ENCODE peak calls at places on chromosome 21, in ten cellular contexts. B is adrenal gland, A is GM13977, Q is IMR-90, W is tibial nerve, Y is AG09319, H is colonic mucosa, E is omental fat pad, N is cardiac muscle cell, U is mesothelial cell of epicardium. X is an unnamed sample.

GRCh38 chr21:32916088-32916487 is 109.6 kb upstream of the OLIG2 start:
- DNase-seq in B (no peak), A (no peak), Q (no peak), W (no peak), Y (no peak), H (no peak), E (no peak), N (no peak), U (no peak), X (no peak)

GRCh38 chr21:45277101-45278045 is 10.3 kb downstream of the POFUT2 start:
- DNase-seq in B (no peak), A (no peak), Q (no peak), W (peak; percentile 11), Y (no peak), H (no peak), E (no peak), N (no peak), U (no peak), X (no peak)

GRCh38 chr21:38811257-38811656 is 5.5 kb downstream of the ETS2 start:
- DNase-seq in B (no peak), A (no peak), Q (peak; percentile 95), W (no peak), Y (peak; percentile 61), H (peak; percentile 44), E (no peak), N (no peak), U (no peak), X (peak; percentile 51)

GRCh38 chr21:43274022-43274945 is 105.5 kb downstream of the CRYAA start:
- DNase-seq in B (no peak), A (no peak), Q (no peak), W (no peak), Y (no peak), H (no peak), E (no peak), N (no peak), U (no peak), X (no peak)

GRCh38 chr21:45319461-45320211 is 31.9 kb upstream of the POFUT2 start:
- DNase-seq in B (peak; percentile 47), A (no peak), Q (peak; percentile 77), W (no peak), Y (no peak), H (no peak), E (no peak), N (peak; percentile 79), U (no peak), X (no peak)

GRCh38 chr21:33403128-33403785 is at the start of gene IFNGR2:
- DNase-seq in B (no peak), A (peak; percentile 83), Q (no peak), W (no peak), Y (no peak), H (no peak), E (no peak), N (peak; percentile 71), U (peak; percentile 32), X (peak; percentile 58)

GRCh38 chr21:33936221-33937038 is 20.8 kb upstream of the ATP5PO start:
- DNase-seq in B (peak; percentile 18), A (no peak), Q (no peak), W (no peak), Y (no peak), H (no peak), E (no peak), N (no peak), U (no peak), X (peak; percentile 25)

GRCh38 chr21:45365608-45366241 is 39.2 kb upstream of the COL18A1 start:
- DNase-seq in B (no peak), A (no peak), Q (peak; percentile 68), W (no peak), Y (no peak), H (no peak), E (no peak), N (no peak), U (no peak), X (peak; percentile 89)

GRCh38 chr21:33022489-33022827 is 3.3 kb upstream of the OLIG2 start:
- DNase-seq in B (no peak), A (no peak), Q (no peak), W (no peak), Y (no peak), H (no peak), E (no peak), N (no peak), U (no peak), X (no peak)

GRCh38 chr21:44354775-44355771 is 1.7 kb downstream of the TRPM2 start:
- DNase-seq in B (no peak), A (no peak), Q (no peak), W (no peak), Y (no peak), H (no peak), E (no peak), N (no peak), U (no peak), X (no peak)

GRCh38 chr21:35198004-35198403 is 148.9 kb upstream of the RUNX1 start:
- DNase-seq in B (no peak), A (no peak), Q (peak; percentile 96), W (no peak), Y (peak; percentile 76), H (no peak), E (no peak), N (no peak), U (no peak), X (no peak)

GRCh38 chr21:39054066-39054465 is 129.2 kb downstream of the PSMG1 start:
- DNase-seq in B (no peak), A (no peak), Q (no peak), W (no peak), Y (no peak), H (no peak), E (no peak), N (no peak), U (no peak), X (no peak)

DNA sequence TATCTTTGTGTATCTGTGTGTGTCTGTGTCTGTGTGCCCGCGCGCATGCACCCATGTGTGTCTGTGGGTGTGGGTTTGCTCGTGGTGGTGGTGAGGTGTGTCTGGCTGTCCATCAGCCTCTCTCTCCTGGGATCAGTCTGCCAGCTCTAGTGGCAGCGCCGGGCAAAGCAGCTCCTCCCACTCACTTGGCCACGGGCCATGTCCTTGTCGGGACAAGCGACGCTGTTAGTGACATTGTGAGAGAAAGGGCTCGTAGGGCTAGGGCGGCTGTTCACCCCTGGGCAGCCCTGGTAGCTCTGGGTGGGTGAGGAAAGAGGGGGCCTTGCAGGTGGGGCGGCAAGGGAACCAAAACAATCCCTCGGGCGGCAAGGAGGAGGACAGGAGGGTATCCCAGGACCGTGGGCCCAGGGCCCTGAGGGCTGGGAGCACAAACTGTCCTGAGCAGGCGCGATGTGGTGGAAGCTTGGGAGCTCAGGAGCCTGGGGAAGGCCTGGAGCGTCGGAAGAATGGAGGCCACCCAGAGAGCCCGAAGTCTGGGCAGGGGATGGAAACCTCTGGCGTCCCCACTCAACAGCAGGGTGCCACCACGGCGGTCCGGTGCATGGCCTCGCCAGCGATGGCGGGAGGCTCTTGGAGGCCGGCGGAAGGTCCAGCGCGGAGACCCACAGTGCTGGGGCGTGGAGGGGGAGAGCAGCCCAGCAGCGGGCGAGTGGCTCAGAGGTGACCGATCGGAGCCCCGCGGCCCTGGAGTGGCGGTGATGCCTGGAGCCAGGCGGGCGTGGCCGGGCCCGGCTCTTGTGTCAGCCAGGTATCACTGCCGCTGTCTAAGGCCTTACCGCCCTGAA is 140.5 kb downstream of the LIPI start:
- DNase-seq in B (peak; percentile 17), A (no peak), Q (no peak), W (no peak), Y (no peak), H (no peak), E (no peak), N (no peak), U (no peak), X (peak; percentile 27)
- TF ChIP-seq CTCF in B (no peak), A (no peak), Q (no peak), W (no peak), Y (no peak), H (no peak), E (no peak), N (no peak), U (no peak), X (no peak)

DNA sequence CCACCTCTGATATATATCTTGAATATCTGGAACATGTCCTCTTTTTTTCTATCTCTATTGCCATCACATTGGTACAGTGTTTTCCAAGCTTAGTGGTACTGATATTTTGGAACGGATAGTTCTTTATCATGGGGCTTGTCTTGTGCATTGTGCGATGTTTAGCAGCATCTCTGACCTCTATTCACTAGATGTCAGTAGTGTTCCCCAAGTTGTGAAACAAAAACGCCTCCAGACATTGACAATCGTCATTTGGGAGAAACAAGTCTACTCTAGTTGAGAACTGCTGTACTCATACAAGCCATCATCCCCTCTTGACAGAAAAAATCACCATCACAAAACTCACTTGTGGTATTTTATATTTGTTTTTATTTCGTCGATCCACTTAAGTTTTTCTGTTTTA is 79.7 kb upstream of the CHODL start:
- DNase-seq in B (no peak), A (no peak), Q (no peak), W (no peak), Y (no peak), H (no peak), E (no peak), N (no peak), U (no peak), X (peak; percentile 17)
- TF ChIP-seq CTCF in B (no peak), A (no peak), Q (no peak), W (no peak), Y (no peak), H (no peak), E (no peak), N (no peak), U (no peak), X (peak; percentile 23)

DNA sequence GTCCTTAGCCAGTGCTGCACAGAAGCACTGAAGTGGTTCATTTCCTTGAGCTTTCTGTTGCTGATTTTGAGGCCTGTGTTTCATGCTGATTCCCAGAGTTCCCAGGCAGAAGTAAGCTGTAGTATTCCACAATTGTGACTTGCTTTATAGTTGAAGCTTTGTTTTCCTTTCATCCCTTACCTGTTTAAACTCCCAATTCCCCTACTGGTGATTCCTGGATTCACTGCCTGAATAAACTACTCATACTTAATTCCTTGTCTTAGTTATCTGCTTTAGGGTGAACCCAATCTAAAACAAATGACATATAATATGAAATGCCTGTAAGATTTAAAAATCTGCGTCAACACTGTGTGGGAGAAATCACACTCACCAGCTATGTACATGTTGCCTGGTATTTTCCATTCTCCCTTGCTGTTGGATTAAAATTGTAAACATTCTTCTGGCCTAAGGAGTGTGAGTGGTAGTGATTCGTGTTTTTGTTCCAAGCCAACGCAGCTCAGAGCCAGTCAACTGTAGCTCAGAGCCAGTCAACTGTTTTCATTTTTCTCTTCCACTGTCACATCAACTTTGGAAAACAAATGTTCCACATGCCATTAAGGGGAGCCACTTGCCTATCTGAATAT is 879.4 kb downstream of the MRPL39 start:
- DNase-seq in B (no peak), A (no peak), Q (peak; percentile 52), W (no peak), Y (no peak), H (no peak), E (no peak), N (no peak), U (no peak), X (peak; percentile 12)
- TF ChIP-seq CTCF in B (no peak), A (no peak), Q (no peak), W (no peak), Y (no peak), H (no peak), E (no peak), N (no peak), U (no peak), X (no peak)

DNA sequence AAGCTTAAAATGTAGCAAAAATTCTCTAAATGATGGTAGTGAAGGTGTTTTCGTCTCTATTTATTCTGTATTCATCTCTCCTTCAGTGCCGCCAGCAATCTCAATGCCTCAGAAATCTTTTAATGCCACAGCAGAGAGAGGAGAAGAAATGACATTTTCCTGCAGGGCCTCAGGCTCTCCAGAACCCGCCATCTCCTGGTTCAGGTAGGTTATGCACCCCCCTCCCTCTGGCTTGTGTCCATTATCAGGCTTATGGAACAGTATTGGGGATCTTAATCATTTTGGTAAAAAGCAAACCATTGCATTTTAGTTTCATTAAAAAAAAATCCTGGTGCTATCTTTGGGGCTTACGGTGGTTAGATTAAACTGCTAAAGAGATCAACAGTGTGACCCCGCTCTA is 326.1 kb downstream of the NCAM2 start:
- DNase-seq in B (no peak), A (no peak), Q (no peak), W (no peak), Y (no peak), H (no peak), E (no peak), N (peak; percentile 6), U (no peak), X (peak; percentile 60)
- TF ChIP-seq CTCF in B (no peak), A (no peak), Q (no peak), W (no peak), Y (no peak), H (no peak), E (no peak), N (no peak), U (no peak), X (peak; percentile 45)